ENCODE peak calls at places on chromosomes 2 and 18, in five cellular contexts. D is ACHN, X is HS-5, B is HepG2, N is AG10803. O is an unnamed sample.

GRCh38 chr2:63765117-63765516 is 76.6 kb upstream of the UGP2 start:
- DNase-seq in D (no peak), X (no peak), B (no peak), N (no peak), O (no peak)

GRCh38 chr2:121721926-121722325 is 14.7 kb downstream of the NIFK start:
- DNase-seq in X (peak), N (peak), D (peak), B (no peak), O (peak)

GRCh38 chr18:49778826-49779465 is 34.4 kb downstream of the ACAA2 start:
- DNase-seq in X (no peak), B (no peak), D (no peak), N (no peak), O (no peak)

GRCh38 chr18:8324343-8325065 is 284.7 kb upstream of the RAB12 start:
- DNase-seq in D (no peak), N (no peak), X (no peak), B (no peak), O (no peak)

GRCh38 chr2:235603659-235604058 is 109.8 kb downstream of the AGAP1 start:
- DNase-seq in X (no peak), B (no peak), D (no peak), N (no peak), O (no peak)

GRCh38 chr2:119288576-119288975 is 64.9 kb downstream of the STEAP3 start:
- DNase-seq in N (no peak), D (no peak), X (no peak), B (no peak), O (no peak)

GRCh38 chr2:138503087-138503442 is 1.5 kb downstream of the SPOPL start:
- DNase-seq in N (peak), X (no peak), D (peak), B (no peak), O (no peak)

GRCh38 chr2:129865976-129866375 is 113.5 kb upstream of the RAB6C start:
- DNase-seq in X (no peak), N (no peak), D (no peak), B (no peak), O (no peak)

GRCh38 chr2:99552529-99552928 is 62.7 kb upstream of the REV1 start:
- DNase-seq in X (no peak), N (no peak), D (no peak), B (no peak), O (no peak)